ENCODE peak calls at places on chromosomes 3 and 15, in six cellular contexts. L, S, W, N, G and T are unnamed samples.

GRCh38 chr3:194275721-194276120 is 75.4 kb downstream of the CPN2 start:
- DNase-seq in S (no peak), W (no peak), L (no peak), G (no peak), N (no peak), T (no peak)

GRCh38 chr15:77546050-77546501 is 86.6 kb downstream of the LINGO1 start:
- DNase-seq in L (no peak), S (no peak), W (peak), G (peak), N (no peak), T (no peak)

GRCh38 chr3:27357665-27358258 is 11.4 kb downstream of the NEK10 start:
- DNase-seq in N (no peak), L (peak), S (peak), G (peak), W (no peak), T (peak)

GRCh38 chr3:10008588-10009344 is 17.5 kb upstream of the FANCD2 start:
- DNase-seq in S (peak), W (peak), G (peak), N (no peak), L (peak), T (no peak)

GRCh38 chr3:40055361-40055760 is 246.0 kb downstream of the MYRIP start:
- DNase-seq in G (no peak), L (no peak), S (no peak), W (no peak), N (no peak), T (no peak)

GRCh38 chr15:80174017-80174746 is 21.4 kb downstream of the FAH start:
- DNase-seq in G (no peak), N (no peak), S (no peak), W (no peak), L (no peak), T (no peak)

GRCh38 chr15:35289029-35289617 is 204.0 kb upstream of the NANOGP8 start:
- DNase-seq in S (no peak), G (peak), W (no peak), L (peak), N (peak), T (peak)

GRCh38 chr15:99436472-99437314 is 129.1 kb upstream of the MEF2A start:
- DNase-seq in G (no peak), S (no peak), W (no peak), L (no peak), N (no peak), T (no peak)

GRCh38 chr3:46866720-46867549 is 3.7 kb upstream of the MYL3 start:
- DNase-seq in L (peak), G (peak), S (peak), N (no peak), W (peak), T (no peak)

GRCh38 chr3:127011270-127011992 is 28.5 kb downstream of the PLXNA1 start:
- DNase-seq in N (no peak), S (no peak), G (peak), W (no peak), L (no peak), T (no peak)

GRCh38 chr3:47949979-47950378 is 66.2 kb downstream of the MAP4 start:
- DNase-seq in S (no peak), W (no peak), L (no peak), N (no peak), G (no peak), T (no peak)
- TF ChIP-seq POLR2AphosphoS5 in S (no peak), W (no peak), L (no peak), N (no peak), G (no peak), T (no peak)

GRCh38 chr3:170470063-170471006 is 51.7 kb downstream of the CLDN11 start:
- DNase-seq in W (no peak), G (no peak), L (no peak), N (no peak), S (no peak), T (no peak)
- TF ChIP-seq POLR2AphosphoS5 in W (no peak), G (no peak), L (no peak), N (no peak), S (no peak), T (no peak)

GRCh38 chr15:94745371-94745770 is 514.0 kb downstream of the MCTP2 start:
- DNase-seq in W (no peak), N (no peak), G (no peak), L (peak), S (no peak), T (no peak)

GRCh38 chr15:94739639-94740038 is 508.3 kb downstream of the MCTP2 start:
- DNase-seq in N (no peak), W (no peak), G (no peak), L (no peak), S (no peak), T (no peak)

GRCh38 chr15:94747510-94747909 is 516.1 kb downstream of the MCTP2 start:
- DNase-seq in L (no peak), S (no peak), G (no peak), W (no peak), N (no peak), T (no peak)

GRCh38 chr15:94744080-94744793 is 512.9 kb downstream of the MCTP2 start:
- DNase-seq in W (no peak), S (no peak), G (no peak), N (no peak), L (peak), T (no peak)

DNA sequence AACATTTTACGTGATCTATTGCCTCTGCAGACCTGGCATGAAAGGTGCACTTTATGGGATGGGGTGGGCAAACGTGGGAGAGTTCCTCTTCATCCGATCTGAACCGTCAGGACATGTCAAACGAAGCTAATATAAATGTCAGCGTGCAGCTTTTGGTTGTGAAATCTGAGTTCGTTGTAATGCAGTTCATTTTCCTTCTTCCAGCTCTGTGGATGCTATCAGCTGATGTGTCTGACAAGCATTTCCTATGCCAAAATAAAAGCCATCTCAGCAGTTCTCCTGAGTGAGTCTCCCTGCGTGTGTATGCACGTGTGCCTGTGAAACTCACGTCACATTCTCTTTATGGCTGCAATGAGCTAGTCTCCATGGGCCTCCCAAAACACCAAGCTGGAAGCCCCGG is 512.3 kb downstream of the MCTP2 start:
- DNase-seq in N (no peak), S (no peak), L (no peak), W (no peak), G (no peak), T (no peak)
- TF ChIP-seq POLR2AphosphoS5 in N (no peak), S (no peak), L (no peak), W (no peak), G (no peak), T (no peak)

GRCh38 chr15:52480990-52481389 is 47.7 kb downstream of the MYO5A start:
- DNase-seq in W (no peak), G (no peak), S (no peak), L (no peak), N (no peak), T (no peak)

GRCh38 chr15:52485290-52485689 is 43.4 kb downstream of the MYO5A start:
- DNase-seq in G (no peak), N (no peak), S (no peak), W (no peak), L (no peak), T (no peak)

GRCh38 chr15:52486003-52486996 is 42.4 kb downstream of the MYO5A start:
- DNase-seq in N (no peak), L (peak), W (no peak), S (no peak), G (no peak), T (no peak)

GRCh38 chr15:52481915-52482314 is 46.8 kb downstream of the MYO5A start:
- DNase-seq in S (peak), W (no peak), L (no peak), N (no peak), G (no peak), T (peak)

DNA sequence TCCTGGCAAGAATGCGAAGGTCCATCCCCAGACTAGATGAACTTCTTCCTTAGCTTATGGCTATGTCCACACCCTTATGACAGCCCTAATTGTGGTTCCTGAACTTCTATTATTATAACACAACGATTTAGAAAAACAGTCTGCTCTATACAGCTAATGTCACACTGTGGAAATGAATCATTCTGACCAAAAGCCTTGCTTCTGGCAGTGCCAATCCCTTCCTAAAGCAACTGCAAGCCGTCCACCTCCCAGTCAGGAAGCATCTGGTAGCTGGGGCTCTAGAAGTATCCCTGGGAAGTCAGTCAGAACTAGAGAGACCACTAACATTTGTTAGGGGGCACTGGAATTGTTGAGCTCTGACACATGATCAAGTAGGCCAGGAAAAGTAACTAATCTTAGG is 45.0 kb downstream of the MYO5A start:
- DNase-seq in S (no peak), N (no peak), G (no peak), L (no peak), W (no peak), T (no peak)
- TF ChIP-seq POLR2AphosphoS5 in S (no peak), N (no peak), G (no peak), L (no peak), W (no peak), T (no peak)

GRCh38 chr15:84904409-84904808 is 19.9 kb downstream of the SLC28A1 start:
- DNase-seq in S (no peak), W (no peak), G (no peak), N (no peak), L (no peak), T (no peak)

GRCh38 chr15:84903751-84904150 is 19.3 kb downstream of the SLC28A1 start:
- DNase-seq in W (no peak), L (no peak), N (no peak), S (no peak), G (no peak), T (no peak)

GRCh38 chr15:84901540-84901939 is 17.1 kb downstream of the SLC28A1 start:
- DNase-seq in W (no peak), L (no peak), S (no peak), G (no peak), N (no peak), T (no peak)

GRCh38 chr15:84898761-84899160 is 14.3 kb downstream of the SLC28A1 start:
- DNase-seq in L (no peak), N (no peak), S (no peak), W (peak), G (no peak), T (no peak)

GRCh38 chr15:84899750-84900149 is 15.3 kb downstream of the SLC28A1 start:
- DNase-seq in L (no peak), S (no peak), W (peak), G (no peak), N (no peak), T (no peak)
- TF ChIP-seq POLR2AphosphoS5 in L (no peak), S (no peak), W (no peak), G (no peak), N (no peak), T (no peak)